ENCODE peak calls at places on chromosomes 16 and 17, in nine cellular contexts. One of them, this sample, is unnamed.
A peak's percentile ranks its signal among the peaks of the same experiment; 100 is the strongest.

GRCh38 chr17:15321556-15322250 is 19.7 kb downstream of the TEKT3 start:
- DNase-seq in heart right ventricle: no peak
- DNase-seq in CD4-positive, alpha-beta memory T cell: no peak
- DNase-seq in effector memory CD4-positive, alpha-beta T cell: no peak
- DNase-seq in left ventricle myocardium inferior: no peak
- DNase-seq in mammary epithelial cell: no peak
- DNase-seq in left lung: no peak
- DNase-seq in psoas muscle: no peak
- DNase-seq in neural progenitor cell: no peak
- DNase-seq in this sample: peak; percentile 60

GRCh38 chr16:84794626-84795025 is 25.2 kb upstream of the CRISPLD2 start:
- DNase-seq in left ventricle myocardium inferior: no peak
- DNase-seq in mammary epithelial cell: no peak
- DNase-seq in neural progenitor cell: no peak
- DNase-seq in psoas muscle: no peak
- DNase-seq in CD4-positive, alpha-beta memory T cell: no peak
- DNase-seq in heart right ventricle: no peak
- DNase-seq in left lung: no peak
- DNase-seq in effector memory CD4-positive, alpha-beta T cell: no peak
- DNase-seq in this sample: no peak

GRCh38 chr17:71472809-71473789 is 647.7 kb upstream of the SOX9 start:
- DNase-seq in effector memory CD4-positive, alpha-beta T cell: no peak
- DNase-seq in left lung: no peak
- DNase-seq in CD4-positive, alpha-beta memory T cell: no peak
- DNase-seq in psoas muscle: no peak
- DNase-seq in heart right ventricle: peak; percentile 6
- DNase-seq in left ventricle myocardium inferior: no peak
- DNase-seq in neural progenitor cell: peak; percentile 81
- DNase-seq in mammary epithelial cell: peak; percentile 63
- DNase-seq in this sample: peak; percentile 49

GRCh38 chr16:8646271-8646670 is 24.8 kb downstream of the METTL22 start:
- DNase-seq in left lung: no peak
- DNase-seq in neural progenitor cell: no peak
- DNase-seq in CD4-positive, alpha-beta memory T cell: no peak
- DNase-seq in heart right ventricle: no peak
- DNase-seq in left ventricle myocardium inferior: no peak
- DNase-seq in effector memory CD4-positive, alpha-beta T cell: no peak
- DNase-seq in mammary epithelial cell: no peak
- DNase-seq in psoas muscle: no peak
- DNase-seq in this sample: no peak

GRCh38 chr16:54136276-54136625 is 150.3 kb downstream of the IRX3 start:
- DNase-seq in effector memory CD4-positive, alpha-beta T cell: no peak
- DNase-seq in psoas muscle: no peak
- DNase-seq in mammary epithelial cell: peak; percentile 48
- DNase-seq in left lung: no peak
- DNase-seq in heart right ventricle: no peak
- DNase-seq in left ventricle myocardium inferior: no peak
- DNase-seq in neural progenitor cell: no peak
- DNase-seq in CD4-positive, alpha-beta memory T cell: no peak
- DNase-seq in this sample: peak; percentile 60

GRCh38 chr16:81485824-81486554 is 41.4 kb downstream of the CMIP start:
- DNase-seq in effector memory CD4-positive, alpha-beta T cell: no peak
- DNase-seq in mammary epithelial cell: no peak
- DNase-seq in CD4-positive, alpha-beta memory T cell: no peak
- DNase-seq in left ventricle myocardium inferior: no peak
- DNase-seq in heart right ventricle: no peak
- DNase-seq in left lung: no peak
- DNase-seq in neural progenitor cell: no peak
- DNase-seq in psoas muscle: peak; percentile 44
- DNase-seq in this sample: peak; percentile 50

GRCh38 chr16:22624038-22624656 is 113.5 kb downstream of the NPIPB5 start:
- DNase-seq in left lung: no peak
- DNase-seq in neural progenitor cell: no peak
- DNase-seq in mammary epithelial cell: no peak
- DNase-seq in heart right ventricle: no peak
- DNase-seq in left ventricle myocardium inferior: no peak
- DNase-seq in effector memory CD4-positive, alpha-beta T cell: no peak
- DNase-seq in psoas muscle: no peak
- DNase-seq in CD4-positive, alpha-beta memory T cell: no peak
- DNase-seq in this sample: no peak

GRCh38 chr17:80294653-80295052 is 34.0 kb downstream of the RNF213 start:
- DNase-seq in left ventricle myocardium inferior: no peak
- DNase-seq in mammary epithelial cell: no peak
- DNase-seq in psoas muscle: no peak
- DNase-seq in left lung: no peak
- DNase-seq in heart right ventricle: no peak
- DNase-seq in effector memory CD4-positive, alpha-beta T cell: no peak
- DNase-seq in CD4-positive, alpha-beta memory T cell: no peak
- DNase-seq in neural progenitor cell: no peak
- DNase-seq in this sample: no peak

GRCh38 chr16:52976539-52977167 is 76.0 kb downstream of the CHD9NB start:
- DNase-seq in mammary epithelial cell: peak; percentile 52
- DNase-seq in neural progenitor cell: peak; percentile 30
- DNase-seq in left ventricle myocardium inferior: no peak
- DNase-seq in effector memory CD4-positive, alpha-beta T cell: no peak
- DNase-seq in heart right ventricle: peak; percentile 4
- DNase-seq in left lung: no peak
- DNase-seq in psoas muscle: no peak
- DNase-seq in CD4-positive, alpha-beta memory T cell: no peak
- DNase-seq in this sample: peak; percentile 1

GRCh38 chr16:70380205-70380918 is 33.7 kb downstream of the DDX19A start:
- DNase-seq in effector memory CD4-positive, alpha-beta T cell: peak; percentile 30
- DNase-seq in psoas muscle: peak; percentile 68
- DNase-seq in heart right ventricle: peak; percentile 23
- DNase-seq in mammary epithelial cell: peak; percentile 69
- DNase-seq in left ventricle myocardium inferior: peak; percentile 32
- DNase-seq in neural progenitor cell: peak; percentile 74
- DNase-seq in left lung: peak; percentile 61
- DNase-seq in CD4-positive, alpha-beta memory T cell: peak; percentile 61
- DNase-seq in this sample: peak; percentile 80

GRCh38 chr16:76654421-76654820 is 377.2 kb downstream of the CNTNAP4 start:
- DNase-seq in psoas muscle: no peak
- DNase-seq in neural progenitor cell: no peak
- DNase-seq in effector memory CD4-positive, alpha-beta T cell: no peak
- DNase-seq in mammary epithelial cell: no peak
- DNase-seq in left ventricle myocardium inferior: no peak
- DNase-seq in heart right ventricle: no peak
- DNase-seq in CD4-positive, alpha-beta memory T cell: no peak
- DNase-seq in left lung: no peak
- DNase-seq in this sample: no peak

GRCh38 chr16:8955828-8956227 is 7.9 kb downstream of the USP7 start:
- DNase-seq in effector memory CD4-positive, alpha-beta T cell: no peak
- DNase-seq in neural progenitor cell: no peak
- DNase-seq in mammary epithelial cell: no peak
- DNase-seq in heart right ventricle: no peak
- DNase-seq in left ventricle myocardium inferior: no peak
- DNase-seq in psoas muscle: no peak
- DNase-seq in left lung: no peak
- DNase-seq in CD4-positive, alpha-beta memory T cell: no peak
- DNase-seq in this sample: no peak

GRCh38 chr17:4998666-4999428 is 1.1 kb downstream of the KIF1C start:
- DNase-seq in heart right ventricle: no peak
- DNase-seq in mammary epithelial cell: no peak
- DNase-seq in left ventricle myocardium inferior: no peak
- DNase-seq in effector memory CD4-positive, alpha-beta T cell: no peak
- DNase-seq in CD4-positive, alpha-beta memory T cell: no peak
- DNase-seq in left lung: no peak
- DNase-seq in psoas muscle: no peak
- DNase-seq in neural progenitor cell: peak; percentile 43
- DNase-seq in this sample: no peak

GRCh38 chr17:73820686-73821448 is 176.6 kb upstream of the SDK2 start:
- DNase-seq in mammary epithelial cell: no peak
- DNase-seq in neural progenitor cell: peak; percentile 86
- DNase-seq in CD4-positive, alpha-beta memory T cell: no peak
- DNase-seq in left lung: no peak
- DNase-seq in effector memory CD4-positive, alpha-beta T cell: no peak
- DNase-seq in heart right ventricle: no peak
- DNase-seq in psoas muscle: no peak
- DNase-seq in left ventricle myocardium inferior: no peak
- DNase-seq in this sample: peak; percentile 10

GRCh38 chr16:58128721-58129096 is 472 bp downstream of the CFAP20 start:
- DNase-seq in left ventricle myocardium inferior: peak; percentile 15
- DNase-seq in CD4-positive, alpha-beta memory T cell: no peak
- DNase-seq in neural progenitor cell: peak; percentile 76
- DNase-seq in left lung: peak; percentile 40
- DNase-seq in heart right ventricle: no peak
- DNase-seq in mammary epithelial cell: no peak
- DNase-seq in psoas muscle: no peak
- DNase-seq in effector memory CD4-positive, alpha-beta T cell: peak; percentile 1
- DNase-seq in this sample: no peak

GRCh38 chr17:80393961-80394360 is 21.0 kb upstream of the ENDOV start:
- DNase-seq in mammary epithelial cell: no peak
- DNase-seq in left ventricle myocardium inferior: no peak
- DNase-seq in CD4-positive, alpha-beta memory T cell: no peak
- DNase-seq in heart right ventricle: no peak
- DNase-seq in psoas muscle: no peak
- DNase-seq in left lung: no peak
- DNase-seq in effector memory CD4-positive, alpha-beta T cell: no peak
- DNase-seq in neural progenitor cell: no peak
- DNase-seq in this sample: no peak

GRCh38 chr17:57783338-57783742 is 38.2 kb upstream of the CCDC182 start:
- DNase-seq in left lung: peak; percentile 62
- DNase-seq in effector memory CD4-positive, alpha-beta T cell: peak; percentile 22
- DNase-seq in mammary epithelial cell: peak; percentile 13
- DNase-seq in neural progenitor cell: peak; percentile 93
- DNase-seq in heart right ventricle: peak; percentile 61
- DNase-seq in CD4-positive, alpha-beta memory T cell: peak; percentile 65
- DNase-seq in left ventricle myocardium inferior: peak; percentile 70
- DNase-seq in psoas muscle: peak; percentile 70
- DNase-seq in this sample: no peak

GRCh38 chr16:77450790-77451487 is 16.1 kb upstream of the ADAMTS18 start:
- DNase-seq in mammary epithelial cell: no peak
- DNase-seq in left lung: no peak
- DNase-seq in psoas muscle: no peak
- DNase-seq in neural progenitor cell: no peak
- DNase-seq in effector memory CD4-positive, alpha-beta T cell: no peak
- DNase-seq in CD4-positive, alpha-beta memory T cell: no peak
- DNase-seq in left ventricle myocardium inferior: no peak
- DNase-seq in heart right ventricle: no peak
- DNase-seq in this sample: no peak

GRCh38 chr17:247767-248166 is 66.3 kb upstream of the DOC2B start:
- DNase-seq in psoas muscle: no peak
- DNase-seq in neural progenitor cell: no peak
- DNase-seq in heart right ventricle: no peak
- DNase-seq in left lung: peak; percentile 29
- DNase-seq in left ventricle myocardium inferior: peak; percentile 11
- DNase-seq in mammary epithelial cell: no peak
- DNase-seq in CD4-positive, alpha-beta memory T cell: no peak
- DNase-seq in effector memory CD4-positive, alpha-beta T cell: no peak
- DNase-seq in this sample: no peak

GRCh38 chr17:78882546-78883089 is 20.4 kb downstream of the CEP295NL start:
- DNase-seq in neural progenitor cell: no peak
- DNase-seq in psoas muscle: no peak
- DNase-seq in mammary epithelial cell: no peak
- DNase-seq in left ventricle myocardium inferior: no peak
- DNase-seq in left lung: peak; percentile 56
- DNase-seq in CD4-positive, alpha-beta memory T cell: no peak
- DNase-seq in effector memory CD4-positive, alpha-beta T cell: no peak
- DNase-seq in heart right ventricle: no peak
- DNase-seq in this sample: no peak
- H3K4me1 ChIP-seq in neural progenitor cell: peaks cover 31% of the 10 kb centered on the region
- H3K4me1 ChIP-seq in psoas muscle: peaks cover 27% of the 10 kb centered on the region
- H3K4me1 ChIP-seq in mammary epithelial cell: peaks cover 26% of the 10 kb centered on the region
- H3K4me1 ChIP-seq in left ventricle myocardium inferior: peaks cover 92% of the 10 kb centered on the region
- H3K4me1 ChIP-seq in left lung: peaks cover 87% of the 10 kb centered on the region
- H3K4me1 ChIP-seq in CD4-positive, alpha-beta memory T cell: peaks cover 12% of the 10 kb centered on the region
- H3K4me1 ChIP-seq in effector memory CD4-positive, alpha-beta T cell: peaks cover 10% of the 10 kb centered on the region
- H3K4me1 ChIP-seq in heart right ventricle: peaks cover 73% of the 10 kb centered on the region
- H3K4me1 ChIP-seq in this sample: peaks cover 52% of the 10 kb centered on the region

DNA sequence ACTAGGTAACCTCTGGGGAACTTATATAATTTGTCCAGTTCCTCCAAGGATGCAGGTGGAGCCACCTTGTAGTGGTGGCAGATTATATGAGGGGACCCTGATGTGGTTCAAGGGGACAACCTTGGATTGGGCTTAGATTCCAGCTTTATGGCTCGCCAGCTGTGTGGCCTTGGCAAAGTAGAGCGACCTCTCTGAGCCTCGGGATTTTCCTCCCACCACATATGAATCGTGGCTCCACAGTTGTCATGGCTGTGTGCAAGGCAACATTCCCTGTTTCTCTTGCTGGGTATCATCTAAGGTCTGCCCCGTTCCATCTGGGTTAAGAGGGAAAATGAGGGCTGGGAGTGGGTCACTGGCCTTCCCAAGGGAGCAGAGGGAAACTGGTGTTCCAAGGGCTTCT is 104.6 kb downstream of the RAB11FIP4 start:
- DNase-seq in psoas muscle: no peak
- DNase-seq in heart right ventricle: no peak
- DNase-seq in left ventricle myocardium inferior: no peak
- DNase-seq in neural progenitor cell: no peak
- DNase-seq in left lung: no peak
- DNase-seq in CD4-positive, alpha-beta memory T cell: no peak
- DNase-seq in effector memory CD4-positive, alpha-beta T cell: no peak
- DNase-seq in mammary epithelial cell: no peak
- DNase-seq in this sample: no peak
- H3K4me1 ChIP-seq in psoas muscle: peaks cover 15% of the 10 kb centered on the region
- H3K4me1 ChIP-seq in heart right ventricle: peaks cover 36% of the 10 kb centered on the region
- H3K4me1 ChIP-seq in left ventricle myocardium inferior: peaks cover 54% of the 10 kb centered on the region
- H3K4me1 ChIP-seq in neural progenitor cell: peaks cover 24% of the 10 kb centered on the region
- H3K4me1 ChIP-seq in left lung: peaks cover 60% of the 10 kb centered on the region
- H3K4me1 ChIP-seq in CD4-positive, alpha-beta memory T cell: peaks cover 87% of the 10 kb centered on the region
- H3K4me1 ChIP-seq in effector memory CD4-positive, alpha-beta T cell: peaks cover 66% of the 10 kb centered on the region
- H3K4me1 ChIP-seq in mammary epithelial cell: peaks cover 25% of the 10 kb centered on the region
- H3K4me1 ChIP-seq in this sample: peaks cover 10% of the 10 kb centered on the region

DNA sequence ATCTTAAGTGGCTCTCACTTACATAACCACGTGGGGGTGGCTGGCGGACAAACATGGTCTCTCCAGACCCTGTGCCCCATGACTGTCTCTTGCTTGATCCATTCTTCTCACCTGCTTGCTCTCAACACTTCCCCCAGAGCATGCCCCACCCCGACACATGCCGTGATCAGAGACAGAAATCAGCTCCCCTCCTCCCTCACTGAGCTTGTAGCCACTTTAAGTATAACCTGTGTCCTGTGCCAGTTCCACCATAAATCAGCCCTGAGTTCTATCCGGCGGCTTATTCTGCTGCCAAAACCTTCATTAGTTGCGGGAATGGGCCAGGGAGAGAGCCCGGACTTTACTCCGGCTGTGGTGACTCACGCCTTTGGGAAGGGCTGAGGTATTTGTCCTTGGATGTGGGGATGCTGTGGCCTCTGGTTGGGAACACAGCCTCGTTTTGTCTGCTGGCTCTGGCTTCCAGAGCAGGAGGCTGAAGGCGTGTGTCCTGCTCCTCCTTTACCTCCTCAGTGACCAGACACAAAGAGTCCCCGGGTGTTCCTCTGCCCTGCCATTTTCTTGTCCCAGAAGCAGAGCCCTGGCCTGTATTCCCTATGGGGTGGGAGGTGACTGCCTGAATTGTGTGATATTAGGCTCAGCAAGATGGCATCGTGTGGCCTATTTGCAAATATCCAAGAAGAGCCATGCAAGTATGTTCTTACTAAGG is 21.1 kb downstream of the ANKRD40 start:
- DNase-seq in left ventricle myocardium inferior: no peak
- DNase-seq in effector memory CD4-positive, alpha-beta T cell: no peak
- DNase-seq in mammary epithelial cell: no peak
- DNase-seq in CD4-positive, alpha-beta memory T cell: no peak
- DNase-seq in left lung: peak; percentile 56
- DNase-seq in psoas muscle: peak; percentile 83
- DNase-seq in heart right ventricle: peak; percentile 34
- DNase-seq in neural progenitor cell: no peak
- DNase-seq in this sample: peak; percentile 90
- H3K4me1 ChIP-seq in left ventricle myocardium inferior: peaks cover 26% of the 10 kb centered on the region
- H3K4me1 ChIP-seq in effector memory CD4-positive, alpha-beta T cell: no peaks in the 10 kb centered on the region
- H3K4me1 ChIP-seq in mammary epithelial cell: peaks cover 33% of the 10 kb centered on the region
- H3K4me1 ChIP-seq in CD4-positive, alpha-beta memory T cell: no peaks in the 10 kb centered on the region
- H3K4me1 ChIP-seq in left lung: peaks cover 41% of the 10 kb centered on the region
- H3K4me1 ChIP-seq in psoas muscle: peaks cover 17% of the 10 kb centered on the region
- H3K4me1 ChIP-seq in heart right ventricle: peaks cover 23% of the 10 kb centered on the region
- H3K4me1 ChIP-seq in neural progenitor cell: peaks cover 40% of the 10 kb centered on the region
- H3K4me1 ChIP-seq in this sample: peaks cover 31% of the 10 kb centered on the region

GRCh38 chr17:28105501-28105900 is 63.0 kb downstream of the NLK start:
- DNase-seq in psoas muscle: no peak
- DNase-seq in CD4-positive, alpha-beta memory T cell: no peak
- DNase-seq in left lung: no peak
- DNase-seq in heart right ventricle: no peak
- DNase-seq in mammary epithelial cell: peak; percentile 23
- DNase-seq in neural progenitor cell: no peak
- DNase-seq in left ventricle myocardium inferior: no peak
- DNase-seq in effector memory CD4-positive, alpha-beta T cell: no peak
- DNase-seq in this sample: no peak
- H3K4me1 ChIP-seq in psoas muscle: no peaks in the 10 kb centered on the region
- H3K4me1 ChIP-seq in CD4-positive, alpha-beta memory T cell: no peaks in the 10 kb centered on the region
- H3K4me1 ChIP-seq in left lung: no peaks in the 10 kb centered on the region
- H3K4me1 ChIP-seq in heart right ventricle: no peaks in the 10 kb centered on the region
- H3K4me1 ChIP-seq in mammary epithelial cell: no peaks in the 10 kb centered on the region
- H3K4me1 ChIP-seq in neural progenitor cell: no peaks in the 10 kb centered on the region
- H3K4me1 ChIP-seq in left ventricle myocardium inferior: no peaks in the 10 kb centered on the region
- H3K4me1 ChIP-seq in effector memory CD4-positive, alpha-beta T cell: no peaks in the 10 kb centered on the region
- H3K4me1 ChIP-seq in this sample: no peaks in the 10 kb centered on the region